ENCODE peak calls at places on chromosomes 1 and 21, in six cellular contexts. R, L, I, K, E and M are unnamed samples.

GRCh38 chr1:58695206-58695605 is 4.7 kb downstream of the MYSM1 start:
- DNase-seq in R (no peak), L (no peak), I (no peak), K (no peak), E (no peak), M (no peak)

GRCh38 chr1:46516140-46516539 is 26.5 kb downstream of the DMBX1 start:
- DNase-seq in R (no peak), L (no peak), I (no peak), K (no peak), E (no peak), M (no peak)

GRCh38 chr1:186680031-186681012 is at the start of gene PTGS2:
- DNase-seq in R (no peak), L (peak), I (peak), K (no peak), E (no peak), M (peak)

GRCh38 chr1:6209661-6210605 is 4.0 kb downstream of the RNF207 start:
- DNase-seq in R (no peak), L (no peak), I (no peak), K (no peak), E (no peak), M (no peak)

GRCh38 chr21:28207776-28208175 is 784.9 kb downstream of the LTN1 start:
- DNase-seq in R (no peak), L (no peak), I (no peak), K (no peak), E (no peak), M (no peak)

GRCh38 chr1:55813619-55814018 is 598.5 kb upstream of the USP24 start:
- DNase-seq in R (no peak), L (peak), I (peak), K (no peak), E (no peak), M (no peak)

GRCh38 chr1:18633428-18634155 is 2.9 kb downstream of the PAX7 start:
- DNase-seq in R (no peak), L (no peak), I (no peak), K (no peak), E (no peak), M (no peak)

GRCh38 chr1:67580671-67581403 is 104.2 kb upstream of the GADD45A start:
- DNase-seq in R (no peak), L (no peak), I (no peak), K (no peak), E (no peak), M (peak)

GRCh38 chr1:160083968-160084770 is 2.8 kb downstream of the KCNJ9 start:
- DNase-seq in R (peak), L (peak), I (peak), K (peak), E (no peak), M (peak)

GRCh38 chr21:24994717-24995116 is 612.6 kb downstream of the MRPL39 start:
- DNase-seq in R (no peak), L (no peak), I (no peak), K (no peak), E (no peak), M (no peak)

GRCh38 chr1:151859814-151860405 is 6.4 kb upstream of the THEM5 start:
- DNase-seq in R (no peak), L (no peak), I (no peak), K (no peak), E (no peak), M (no peak)

GRCh38 chr1:59733443-59734141 is 81.2 kb upstream of the HOOK1 start:
- DNase-seq in R (no peak), L (no peak), I (no peak), K (no peak), E (no peak), M (no peak)

GRCh38 chr1:65308781-65309316 is 494 bp upstream of the DNAJC6 start:
- DNase-seq in R (no peak), L (no peak), I (no peak), K (no peak), E (no peak), M (no peak)

GRCh38 chr21:38806153-38806941 is 618 bp downstream of the ETS2 start:
- DNase-seq in R (no peak), L (no peak), I (no peak), K (no peak), E (no peak), M (no peak)

GRCh38 chr21:27741736-27742135 is 774.8 kb upstream of the ADAMTS5 start:
- DNase-seq in R (no peak), L (no peak), I (no peak), K (no peak), E (no peak), M (no peak)

GRCh38 chr1:61605607-61606321 is 119.2 kb downstream of the TM2D1 start:
- DNase-seq in R (no peak), L (no peak), I (no peak), K (no peak), E (no peak), M (peak)

GRCh38 chr1:32963746-32964460 is 706 bp downstream of the RNF19B start:
- DNase-seq in R (peak), L (peak), I (peak), K (peak), E (no peak), M (peak)

DNA sequence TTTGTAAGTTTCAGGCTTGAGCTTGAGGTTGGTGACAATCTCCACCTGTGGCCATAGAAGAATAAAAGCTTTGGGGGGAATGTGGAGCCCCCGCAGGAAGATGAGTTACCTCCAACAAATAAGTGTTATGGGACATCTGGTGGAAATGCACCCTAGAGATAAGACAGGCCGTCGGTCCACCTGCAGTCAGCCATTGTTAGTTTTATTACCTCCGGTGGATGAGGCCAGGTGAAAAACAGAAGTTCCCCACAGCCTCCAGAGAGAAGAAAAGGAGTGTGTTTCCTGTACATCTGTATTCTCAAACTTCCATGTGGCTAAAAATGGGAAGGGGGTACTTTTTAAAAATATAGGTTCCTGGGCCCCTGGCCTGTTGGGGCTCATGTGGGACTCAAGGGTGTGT is 137.4 kb downstream of the KAZN start:
- DNase-seq in R (no peak), L (no peak), I (no peak), K (no peak), E (no peak), M (no peak)
- H3K27ac ChIP-seq in R (no peak), L (no peak), I (no peak), K (no peak), E (no peak), M (no peak)

GRCh38 chr1:225981714-225982113 is 17.4 kb downstream of the SDE2 start:
- DNase-seq in R (no peak), L (no peak), I (no peak), K (no peak), E (no peak), M (no peak)

GRCh38 chr1:225979421-225979820 is 19.7 kb downstream of the SDE2 start:
- DNase-seq in R (no peak), L (no peak), I (no peak), K (no peak), E (no peak), M (no peak)

GRCh38 chr1:225980005-225980404 is 19.1 kb downstream of the SDE2 start:
- DNase-seq in R (no peak), L (no peak), I (peak), K (no peak), E (no peak), M (no peak)

GRCh38 chr1:225974454-225974853 is 24.7 kb downstream of the SDE2 start:
- DNase-seq in R (no peak), L (no peak), I (no peak), K (no peak), E (no peak), M (no peak)

GRCh38 chr1:225977937-225978748 is 21.0 kb downstream of the SDE2 start:
- DNase-seq in R (no peak), L (no peak), I (peak), K (no peak), E (no peak), M (no peak)
- TF ChIP-seq CTCF in R (no peak), L (no peak), I (no peak), K (no peak), E (no peak), M (no peak)

DNA sequence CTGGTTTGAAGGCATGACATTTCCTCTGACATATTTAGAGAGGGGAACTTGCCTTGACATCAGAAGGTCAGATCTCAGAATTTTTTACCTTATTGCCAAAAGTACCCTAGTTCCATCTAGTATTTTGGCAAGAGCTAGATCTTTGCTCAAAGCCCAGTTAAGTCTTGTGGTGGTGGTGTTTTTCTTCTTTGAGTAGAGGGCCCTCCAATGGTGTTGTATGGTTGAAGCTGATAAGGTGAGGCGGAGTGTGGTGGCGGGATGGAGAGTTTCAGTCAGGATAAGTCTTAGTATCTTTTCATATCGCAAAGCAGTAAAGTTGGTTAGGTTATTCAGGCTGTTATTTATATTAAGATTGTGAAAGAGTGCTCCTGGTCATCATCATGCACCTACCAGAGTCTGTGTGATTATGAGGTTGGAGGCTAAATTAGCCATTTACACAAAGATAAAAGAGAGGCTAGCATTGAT is 20.1 kb upstream of the MACF1 start:
- DNase-seq in R (no peak), L (no peak), I (no peak), K (no peak), E (no peak), M (no peak)
- H3K27ac ChIP-seq in R (peak), L (peak), I (peak), K (peak), E (peak), M (peak)

GRCh38 chr1:101044259-101044658 is 18.7 kb upstream of the DPH5 start:
- DNase-seq in R (no peak), L (no peak), I (no peak), K (no peak), E (no peak), M (no peak)

GRCh38 chr1:101044749-101045148 is 19.2 kb upstream of the DPH5 start:
- DNase-seq in R (no peak), L (no peak), I (no peak), K (no peak), E (no peak), M (no peak)

GRCh38 chr1:101040666-101041065 is 15.1 kb upstream of the DPH5 start:
- DNase-seq in R (no peak), L (no peak), I (no peak), K (no peak), E (no peak), M (no peak)

GRCh38 chr1:101041300-101041699 is 15.7 kb upstream of the DPH5 start:
- DNase-seq in R (no peak), L (no peak), I (no peak), K (no peak), E (no peak), M (no peak)

GRCh38 chr1:101043776-101044175 is 18.2 kb upstream of the DPH5 start:
- DNase-seq in R (no peak), L (peak), I (no peak), K (no peak), E (no peak), M (no peak)
- TF ChIP-seq CTCF in R (no peak), L (peak), I (no peak), K (peak), E (no peak), M (no peak)

GRCh38 chr1:88877382-88877825 is 14.0 kb downstream of the GTF2B start:
- DNase-seq in R (no peak), L (peak), I (no peak), K (no peak), E (no peak), M (peak)

GRCh38 chr1:88875595-88875994 is 15.8 kb downstream of the GTF2B start:
- DNase-seq in R (no peak), L (no peak), I (no peak), K (no peak), E (no peak), M (no peak)

GRCh38 chr1:88876573-88877335 is 14.6 kb downstream of the GTF2B start:
- DNase-seq in R (no peak), L (no peak), I (no peak), K (no peak), E (no peak), M (no peak)

GRCh38 chr1:88878731-88879130 is 12.6 kb downstream of the GTF2B start:
- DNase-seq in R (no peak), L (no peak), I (no peak), K (no peak), E (no peak), M (no peak)

GRCh38 chr1:88877911-88878310 is 13.5 kb downstream of the GTF2B start:
- DNase-seq in R (no peak), L (no peak), I (no peak), K (no peak), E (no peak), M (no peak)
- H3K27ac ChIP-seq in R (no peak), L (peak), I (peak), K (no peak), E (no peak), M (peak)

DNA sequence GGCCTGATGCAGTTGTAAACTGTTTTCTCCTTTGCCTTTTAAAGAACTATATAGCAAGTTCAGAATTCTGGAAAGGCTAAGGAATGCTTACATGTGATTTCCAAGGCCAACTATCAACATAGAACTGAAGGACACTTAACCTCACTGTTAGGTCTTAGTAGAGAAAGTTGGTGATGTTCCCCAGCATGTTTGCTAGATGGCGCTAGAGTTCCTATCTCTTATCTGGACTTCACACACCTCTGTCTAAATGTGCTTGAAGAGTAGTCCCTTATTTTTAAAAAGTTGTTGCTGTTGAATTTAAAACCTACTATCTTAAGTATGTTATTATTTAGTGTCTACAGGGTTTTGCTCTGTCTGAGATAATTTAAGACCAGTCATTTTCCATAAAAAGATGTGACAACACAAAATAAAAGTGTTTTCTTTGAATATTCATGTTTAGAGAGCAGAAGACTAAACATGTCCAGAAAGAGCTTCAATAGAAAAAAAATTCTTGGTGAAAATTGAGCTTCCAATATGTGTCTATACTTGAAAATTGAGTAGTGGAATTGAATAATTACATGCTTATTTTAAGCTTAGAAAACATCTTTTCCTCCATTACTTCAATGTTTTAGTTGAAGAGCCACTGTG is 237.3 kb downstream of the S1PR1 start:
- DNase-seq in R (no peak), L (peak), I (no peak), K (no peak), E (no peak), M (peak)
- TF ChIP-seq CTCF in R (no peak), L (peak), I (no peak), K (no peak), E (no peak), M (peak)